ENCODE peak calls at places on chromosomes 16 and 17, in seven cellular contexts. G is H9; P is small intestine; H is CD8-positive, alpha-beta memory T cell; Q is endodermal cell; T is GM23248; M is tibial nerve. F is an unnamed sample. For H3K4me1, the result is how much of the 10 kb centered on the place peaks cover.

GRCh38 chr17:29369831-29370735 is 20.1 kb upstream of the TAOK1 start:
- DNase-seq in G (peak), P (peak), H (peak), Q (peak), T (peak), M (no peak), F (peak)

GRCh38 chr16:24988137-24988535 is 27.0 kb downstream of the ARHGAP17 start:
- DNase-seq in G (no peak), P (no peak), H (no peak), Q (no peak), T (peak), M (no peak), F (no peak)

GRCh38 chr17:62067165-62068145 is 2.4 kb upstream of the MED13 start:
- DNase-seq in G (peak), P (no peak), H (no peak), Q (peak), T (no peak), M (no peak), F (no peak)

GRCh38 chr16:53872248-53873221 is 168.6 kb downstream of the FTO start:
- DNase-seq in G (no peak), P (no peak), H (no peak), Q (no peak), T (peak), M (no peak), F (no peak)

GRCh38 chr16:17404903-17405691 is 65.7 kb downstream of the XYLT1 start:
- DNase-seq in G (no peak), P (no peak), H (no peak), Q (no peak), T (peak), M (peak), F (no peak)

GRCh38 chr17:73697872-73698271 is 53.6 kb upstream of the SDK2 start:
- DNase-seq in G (peak), P (peak), H (no peak), Q (peak), T (no peak), M (no peak), F (peak)

GRCh38 chr17:44351464-44351863 is 6.4 kb downstream of the GRN start:
- DNase-seq in G (no peak), P (no peak), H (no peak), Q (no peak), T (no peak), M (no peak), F (no peak)

GRCh38 chr17:70060415-70060814 is 14.6 kb upstream of the KCNJ16 start:
- DNase-seq in G (no peak), P (no peak), H (no peak), Q (no peak), T (no peak), M (no peak), F (no peak)

GRCh38 chr17:78925662-78926555 is 722 bp upstream of the TIMP2 start:
- DNase-seq in G (peak), P (no peak), H (no peak), Q (peak), T (peak), M (peak), F (peak)

GRCh38 chr16:65989861-65990260 is 376.6 kb upstream of the CDH5 start:
- DNase-seq in G (no peak), P (no peak), H (no peak), Q (no peak), T (no peak), M (no peak), F (no peak)

GRCh38 chr17:61495161-61495857 is 43.1 kb downstream of the TBX4 start:
- DNase-seq in G (no peak), P (peak), H (no peak), Q (peak), T (peak), M (no peak), F (no peak)

GRCh38 chr17:77106874-77107358 is 33.9 kb upstream of the SEC14L1 start:
- DNase-seq in G (peak), P (no peak), H (no peak), Q (peak), T (no peak), M (no peak), F (no peak)

GRCh38 chr16:8716592-8716991 is 42.2 kb downstream of the ABAT start:
- DNase-seq in G (no peak), P (no peak), H (no peak), Q (no peak), T (no peak), M (no peak), F (no peak)

GRCh38 chr17:58336456-58337094 is 8.0 kb upstream of the TSPOAP1 start:
- DNase-seq in G (peak), P (no peak), H (no peak), Q (peak), T (peak), M (no peak), F (no peak)

GRCh38 chr16:46757339-46758050 is 9.4 kb upstream of the MYLK3 start:
- DNase-seq in G (no peak), P (no peak), H (no peak), Q (peak), T (no peak), M (no peak), F (no peak)

GRCh38 chr17:64507418-64507766 is 615 bp downstream of the CEP95 start:
- DNase-seq in G (peak), P (peak), H (peak), Q (no peak), T (peak), M (no peak), F (no peak)

GRCh38 chr17:63682441-63682840 is 17.5 kb downstream of the LIMD2 start:
- DNase-seq in G (no peak), P (no peak), H (no peak), Q (no peak), T (no peak), M (no peak), F (no peak)

GRCh38 chr17:45225964-45226530 is 4.4 kb downstream of the FMNL1 start:
- DNase-seq in G (peak), P (peak), H (peak), Q (peak), T (no peak), M (peak), F (peak)

GRCh38 chr16:1152651-1153259 is at the start of gene CACNA1H:
- DNase-seq in G (peak), P (no peak), H (peak), Q (peak), T (peak), M (no peak), F (no peak)

GRCh38 chr16:84391151-84391873 is 23.0 kb downstream of the ATP2C2 start:
- DNase-seq in G (no peak), P (peak), H (no peak), Q (no peak), T (peak), M (no peak), F (no peak)

GRCh38 chr16:72467157-72467759 is 295.3 kb upstream of the PMFBP1 start:
- DNase-seq in G (no peak), P (peak), H (no peak), Q (peak), T (peak), M (no peak), F (peak)

GRCh38 chr16:84484579-84485254 is 19.7 kb downstream of the MEAK7 start:
- DNase-seq in G (no peak), P (peak), H (no peak), Q (peak), T (peak), M (peak), F (peak)

GRCh38 chr16:24580665-24581064 is 41.3 kb downstream of the RBBP6 start:
- DNase-seq in G (no peak), P (no peak), H (no peak), Q (no peak), T (peak), M (no peak), F (no peak)

GRCh38 chr17:39688475-39688835 is 598 bp upstream of the PGAP3 start:
- DNase-seq in G (no peak), P (no peak), H (no peak), Q (peak), T (peak), M (no peak), F (no peak)

GRCh38 chr16:17070882-17071592 is 399.7 kb downstream of the XYLT1 start:
- DNase-seq in G (peak), P (peak), H (peak), Q (peak), T (peak), M (no peak), F (peak)

GRCh38 chr16:67419502-67419901 is 3.2 kb upstream of the ZDHHC1 start:
- DNase-seq in G (no peak), P (no peak), H (no peak), Q (no peak), T (no peak), M (no peak), F (no peak)

GRCh38 chr16:84177740-84178070 is 9.2 kb downstream of the TAF1C start:
- DNase-seq in G (no peak), P (no peak), H (no peak), Q (peak), T (peak), M (no peak), F (no peak)

GRCh38 chr17:82267575-82268379 is 5.7 kb downstream of the CSNK1D start:
- DNase-seq in G (no peak), P (peak), H (peak), Q (no peak), T (peak), M (peak), F (peak)

GRCh38 chr17:19730829-19731228 is 14.4 kb upstream of the SLC47A2 start:
- DNase-seq in G (no peak), P (no peak), H (no peak), Q (no peak), T (no peak), M (no peak), F (peak)

GRCh38 chr17:47719411-47720152 is 13.5 kb upstream of the TBX21 start:
- DNase-seq in G (no peak), P (no peak), H (no peak), Q (no peak), T (peak), M (no peak), F (no peak)

GRCh38 chr16:30069575-30070462 is 4.3 kb downstream of the ALDOA start:
- DNase-seq in G (no peak), P (no peak), H (no peak), Q (no peak), T (no peak), M (no peak), F (no peak)

GRCh38 chr16:75044800-75045361 is 46.1 kb downstream of the ZNRF1 start:
- DNase-seq in G (no peak), P (no peak), H (no peak), Q (no peak), T (peak), M (peak), F (no peak)

DNA sequence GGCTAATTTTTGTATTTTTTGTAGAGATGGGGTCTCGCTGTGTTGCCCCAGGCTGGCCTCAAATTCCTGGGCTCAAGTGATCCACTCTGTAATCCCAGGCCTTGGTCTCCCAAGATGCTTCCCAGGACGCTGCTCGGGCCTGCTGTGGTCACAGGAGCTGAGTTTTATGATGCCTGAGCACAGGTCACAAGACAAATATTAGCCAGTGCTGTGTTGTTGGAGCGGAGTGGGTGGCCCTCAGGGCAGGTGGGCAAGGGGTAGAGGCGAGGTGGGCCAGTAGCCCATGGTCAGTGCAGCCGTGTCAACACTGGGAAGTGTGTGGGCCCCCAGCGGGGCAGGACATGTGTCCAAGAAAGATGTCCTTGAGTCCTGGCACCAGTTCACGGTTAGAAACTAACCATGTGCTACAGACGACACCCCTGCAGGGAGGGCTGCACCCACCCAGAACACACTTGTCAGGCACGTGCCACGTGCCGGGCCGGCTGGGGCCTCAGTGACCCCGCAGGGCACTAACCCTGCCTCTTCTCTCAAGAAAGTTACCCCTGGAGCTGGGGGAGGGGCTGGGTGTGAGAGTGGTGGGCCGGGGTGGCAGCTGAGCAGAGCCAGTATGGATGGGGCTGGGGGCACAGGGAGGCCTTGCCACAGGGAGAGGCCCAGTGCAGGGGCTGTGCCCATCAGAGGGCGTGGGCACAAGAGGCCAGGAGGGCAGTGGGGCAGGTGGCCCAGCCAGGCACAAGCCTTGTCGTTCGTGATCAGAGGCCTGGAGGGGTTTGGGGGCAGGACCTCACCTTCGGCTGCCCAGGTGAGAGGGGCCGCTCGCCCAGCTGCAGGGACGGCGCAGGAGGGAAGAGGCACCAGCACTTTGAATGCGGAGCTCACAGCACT is 103.1 kb upstream of the CHMP6 start:
- DNase-seq in G (no peak), P (no peak), H (no peak), Q (peak), T (no peak), M (no peak), F (no peak)
- H3K4me1 ChIP-seq in G (under half), P (under half), H (under half), Q (under half), T (under half), M (under half), F (under half)

DNA sequence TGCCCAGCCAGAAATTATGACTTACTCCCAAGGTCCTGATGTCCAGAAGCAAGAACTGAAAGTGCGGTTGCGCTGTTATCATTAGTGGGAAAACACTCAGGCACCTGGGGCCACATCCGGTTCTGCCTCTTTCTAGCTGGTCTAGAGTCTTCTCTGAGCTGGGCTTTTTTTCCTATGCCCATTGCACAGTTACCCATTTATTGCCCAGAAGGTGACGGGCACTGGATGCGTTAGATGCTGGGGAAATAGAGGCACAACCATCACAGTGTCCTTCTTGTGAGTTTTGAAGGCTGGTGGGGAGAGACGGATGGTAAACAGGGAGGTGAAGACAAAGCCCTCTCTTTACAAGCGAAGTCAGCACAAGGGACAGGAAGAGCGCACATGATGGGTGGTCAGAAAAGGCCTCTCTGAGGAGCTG is 37.7 kb downstream of the PLCG2 start:
- DNase-seq in G (no peak), P (no peak), H (no peak), Q (no peak), T (no peak), M (no peak), F (no peak)
- H3K4me1 ChIP-seq in G (under half), P (under half), H (under half), Q (under half), T (under half), M (under half), F (under half)

GRCh38 chr16:2487903-2488531 is 13.1 kb downstream of the TBC1D24 start:
- DNase-seq in G (no peak), P (no peak), H (no peak), Q (peak), T (no peak), M (no peak), F (no peak)

GRCh38 chr16:2486645-2487516 is 12.0 kb downstream of the TBC1D24 start:
- DNase-seq in G (no peak), P (peak), H (peak), Q (no peak), T (peak), M (peak), F (peak)

GRCh38 chr16:2489581-2489980 is 14.7 kb downstream of the TBC1D24 start:
- DNase-seq in G (no peak), P (no peak), H (no peak), Q (no peak), T (no peak), M (no peak), F (no peak)

GRCh38 chr16:2485811-2486507 is 11.0 kb downstream of the TBC1D24 start:
- DNase-seq in G (no peak), P (no peak), H (no peak), Q (no peak), T (no peak), M (no peak), F (peak)

DNA sequence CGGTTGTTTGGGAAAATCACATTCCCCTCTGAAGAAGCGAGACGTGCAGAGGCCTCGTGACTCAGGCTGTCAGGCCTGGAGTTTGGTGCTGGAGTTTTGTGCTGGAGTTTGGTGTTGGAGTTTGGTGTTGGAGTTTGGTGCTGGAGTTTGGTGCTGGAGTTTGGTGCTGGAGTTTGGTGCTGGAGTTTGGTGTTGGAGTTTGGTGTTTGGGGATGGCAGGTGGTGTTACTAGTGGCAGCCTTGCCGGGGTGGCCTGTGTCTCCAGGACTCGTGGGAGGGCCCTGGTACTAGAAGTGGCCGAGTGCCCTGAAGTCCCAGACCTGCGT is 12.6 kb downstream of the TBC1D24 start:
- DNase-seq in G (no peak), P (no peak), H (no peak), Q (peak), T (peak), M (no peak), F (no peak)
- H3K4me1 ChIP-seq in G (under half), P (under half), H (under half), Q (under half), T (under half), M (under half), F (under half)

GRCh38 chr16:27402964-27403600 is 1.1 kb downstream of the IL21R start:
- DNase-seq in G (no peak), P (no peak), H (no peak), Q (no peak), T (no peak), M (no peak), F (no peak)
- H3K4me1 ChIP-seq in G (under half), P (under half), H (half or more), Q (under half), T (under half), M (under half), F (under half)

DNA sequence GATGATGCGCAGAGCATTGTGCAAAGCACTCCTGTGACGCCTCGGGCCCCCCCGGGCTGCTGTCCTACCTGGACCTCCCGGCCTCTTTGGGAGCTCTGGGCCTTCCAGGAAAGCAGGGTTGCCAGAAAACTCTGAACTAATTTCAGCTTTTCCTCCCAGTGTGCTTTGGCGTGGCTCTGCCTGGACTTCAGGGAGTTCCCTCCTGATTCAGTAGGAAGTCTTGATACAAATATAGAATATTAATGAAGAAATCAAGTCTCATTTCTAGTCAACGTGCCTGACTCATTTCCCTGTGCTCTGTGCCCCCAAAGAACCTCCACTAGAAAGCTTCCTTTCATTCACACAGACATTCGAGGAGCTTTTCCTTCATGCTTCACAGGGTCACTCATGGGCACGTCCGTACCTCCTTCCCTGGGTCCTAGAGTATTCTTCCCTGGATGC is 84.0 kb upstream of the NOL11 start:
- DNase-seq in G (no peak), P (no peak), H (no peak), Q (no peak), T (no peak), M (no peak), F (no peak)
- H3K4me1 ChIP-seq in G (under half), P (under half), H (under half), Q (under half), T (under half), M (under half), F (under half)

GRCh38 chr16:28502290-28502689 is 4.3 kb downstream of the IL27 start:
- DNase-seq in G (no peak), P (no peak), H (no peak), Q (no peak), T (no peak), M (no peak), F (no peak)

GRCh38 chr16:28504707-28505404 is 1.8 kb downstream of the IL27 start:
- DNase-seq in G (no peak), P (no peak), H (no peak), Q (no peak), T (no peak), M (no peak), F (no peak)

GRCh38 chr16:28505489-28506137 is 1.0 kb downstream of the IL27 start:
- DNase-seq in G (no peak), P (no peak), H (no peak), Q (no peak), T (no peak), M (no peak), F (no peak)

GRCh38 chr16:28501258-28502232 is 5.1 kb downstream of the IL27 start:
- DNase-seq in G (no peak), P (no peak), H (no peak), Q (no peak), T (no peak), M (no peak), F (no peak)

GRCh38 chr16:28503470-28504259 is 3.0 kb downstream of the IL27 start:
- DNase-seq in G (no peak), P (no peak), H (no peak), Q (no peak), T (no peak), M (no peak), F (no peak)
- H3K4me1 ChIP-seq in G (under half), P (under half), H (under half), Q (under half), T (under half), M (under half), F (under half)

DNA sequence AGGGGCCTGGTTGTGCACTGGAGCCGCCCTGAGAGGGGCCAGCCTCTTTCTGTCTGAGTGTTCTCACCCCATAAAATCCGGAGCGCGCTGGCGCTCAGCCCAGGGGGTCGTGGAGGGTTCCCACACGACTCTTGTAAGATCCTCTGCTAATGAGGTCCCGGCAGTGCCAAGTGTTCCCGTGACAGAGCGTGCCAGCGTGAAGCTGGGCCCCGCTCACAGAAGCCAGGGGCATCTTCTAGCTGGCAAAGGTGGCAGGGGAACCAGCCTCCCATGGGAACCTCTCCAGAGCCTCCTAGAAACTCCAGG is 91.4 kb upstream of the GSE1 start:
- DNase-seq in G (no peak), P (no peak), H (no peak), Q (no peak), T (no peak), M (no peak), F (no peak)
- H3K4me1 ChIP-seq in G (under half), P (under half), H (under half), Q (under half), T (under half), M (under half), F (under half)

GRCh38 chr16:50198802-50199410 is 45.8 kb downstream of the TENT4B start:
- DNase-seq in G (no peak), P (peak), H (no peak), Q (no peak), T (no peak), M (no peak), F (no peak)
- H3K4me1 ChIP-seq in G (under half), P (under half), H (under half), Q (under half), T (half or more), M (under half), F (under half)

GRCh38 chr17:50144346-50144745 is 6.1 kb downstream of the PPP1R9B start:
- DNase-seq in G (no peak), P (no peak), H (no peak), Q (no peak), T (no peak), M (no peak), F (no peak)
- H3K4me1 ChIP-seq in G (under half), P (under half), H (half or more), Q (under half), T (under half), M (half or more), F (under half)

F was measured in mucosa of descending colon.